ENCODE peak calls at places on chromosomes 5 and 9, in six cellular contexts. W is psoas muscle; D is A549; P is tibial artery; C is CD8-positive, alpha-beta T cell; Z is PC-3. I is an unnamed sample.

GRCh38 chr9:88733651-88734470 is 198.9 kb downstream of the NXNL2 start:
- DNase-seq in Z (no peak), C (no peak), P (peak; percentile 69), W (peak; percentile 74), D (no peak), I (peak; percentile 86)

GRCh38 chr9:33946779-33947535 is 101.7 kb downstream of the UBAP2 start:
- DNase-seq in P (no peak), C (no peak), D (peak; percentile 69), Z (peak; percentile 83), W (no peak), I (no peak)

GRCh38 chr9:137589441-137590122 is 730 bp downstream of the ZMYND19 start:
- DNase-seq in W (no peak), Z (no peak), D (no peak), P (no peak), C (no peak), I (no peak)

GRCh38 chr9:118929317-118929716 is 439.9 kb downstream of the BRINP1 start:
- DNase-seq in Z (no peak), D (no peak), C (no peak), P (no peak), W (no peak), I (no peak)

GRCh38 chr9:124593080-124594058 is 86.2 kb upstream of the NR5A1 start:
- DNase-seq in C (no peak), P (no peak), D (no peak), W (no peak), Z (no peak), I (no peak)

GRCh38 chr5:93579561-93580386 is 1.2 kb downstream of the NR2F1-AS1 start:
- DNase-seq in Z (peak; percentile 51), W (peak; percentile 39), P (no peak), D (peak; percentile 28), C (no peak), I (peak; percentile 85)

GRCh38 chr9:72442212-72442607 is 77.2 kb upstream of the ZFAND5 start:
- DNase-seq in P (no peak), W (no peak), D (peak; percentile 90), Z (peak; percentile 84), C (no peak), I (no peak)

GRCh38 chr5:107855171-107855570 is 184.4 kb upstream of the EFNA5 start:
- DNase-seq in D (peak; percentile 1), P (no peak), W (no peak), C (no peak), Z (no peak), I (no peak)

GRCh38 chr9:91417602-91418218 is 5.9 kb downstream of the NFIL3 start:
- DNase-seq in D (no peak), Z (no peak), P (no peak), C (no peak), W (no peak), I (no peak)

GRCh38 chr9:134930404-134930803 is 12.7 kb upstream of the FCN1 start:
- DNase-seq in Z (no peak), W (no peak), C (no peak), D (no peak), P (no peak), I (peak; percentile 58)

GRCh38 chr5:127909078-127909477 is 174.5 kb upstream of the SLC12A2 start:
- DNase-seq in D (peak; percentile 84), W (no peak), C (peak; percentile 1), P (no peak), Z (peak; percentile 78), I (no peak)

GRCh38 chr5:100444961-100445360 is 90.2 kb upstream of the FAM174A start:
- DNase-seq in Z (peak; percentile 35), W (no peak), P (no peak), C (no peak), D (no peak), I (no peak)

GRCh38 chr5:158754018-158754514 is 345.6 kb downstream of the EBF1 start:
- DNase-seq in P (no peak), W (no peak), Z (peak; percentile 78), D (peak; percentile 1), C (no peak), I (no peak)

GRCh38 chr9:37639874-37640273 is 10.9 kb upstream of the FRMPD1 start:
- DNase-seq in W (no peak), Z (no peak), C (no peak), P (no peak), D (no peak), I (no peak)

GRCh38 chr5:57779383-57780223 is 297.0 kb upstream of the ACTBL2 start:
- DNase-seq in Z (peak; percentile 83), D (peak; percentile 73), C (no peak), P (no peak), W (no peak), I (no peak)

DNA sequence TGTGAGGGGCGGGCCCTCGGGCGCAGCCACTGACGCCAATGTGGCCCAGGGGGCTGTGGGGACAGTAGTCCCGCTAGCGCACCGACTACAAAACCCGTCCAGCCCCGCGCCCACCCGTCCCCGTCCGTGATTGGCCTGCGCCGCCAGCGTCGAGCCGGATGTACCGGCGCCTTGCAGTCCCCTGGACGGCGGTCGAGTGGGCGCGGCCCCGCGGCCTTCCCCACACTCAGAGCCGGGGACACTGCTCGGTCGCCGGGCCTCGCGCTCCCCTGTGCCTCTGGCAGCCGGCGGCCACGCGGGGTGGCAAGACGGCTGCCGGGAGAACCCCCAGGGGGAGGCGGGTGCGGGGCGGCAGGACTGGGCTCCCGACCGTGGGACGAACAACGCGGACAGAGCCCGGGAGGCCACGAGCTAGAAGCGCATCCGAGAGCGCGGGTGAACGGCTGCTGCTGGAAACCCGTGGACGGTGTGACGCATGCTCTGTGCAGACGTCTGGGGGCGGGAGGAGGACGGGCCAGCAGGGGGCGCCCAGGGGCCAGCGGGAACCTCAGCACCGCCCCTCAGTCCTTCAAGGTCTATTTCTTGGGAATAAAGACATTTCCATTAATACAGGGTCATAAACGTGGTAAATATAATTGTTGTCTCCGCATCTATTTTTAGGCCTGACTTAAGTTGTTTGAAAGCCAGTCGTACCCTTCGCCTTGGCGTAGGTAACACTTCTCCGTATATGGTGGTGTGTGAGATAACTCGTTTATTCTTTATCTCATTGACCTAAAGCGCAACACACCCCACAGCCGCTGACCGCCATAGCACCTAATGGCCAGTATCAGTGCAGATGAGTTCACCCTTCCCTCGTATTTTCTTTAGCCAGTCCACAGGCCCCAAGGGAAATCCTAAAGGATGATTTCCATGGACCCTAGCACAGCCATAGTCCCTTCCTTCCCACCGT is 629 bp upstream of the BICD2 start:
- DNase-seq in P (peak; percentile 98), C (peak; percentile 97), Z (peak; percentile 94), W (peak; percentile 99), D (peak; percentile 97), I (peak; percentile 100)
- H3K4me1 ChIP-seq in P (peaks cover 44% of the 10 kb centered on the region), C (peaks cover 37% of the 10 kb centered on the region), Z (peaks cover 12% of the 10 kb centered on the region), W (peaks cover 42% of the 10 kb centered on the region), D (peaks cover 18% of the 10 kb centered on the region), I (peaks cover 34% of the 10 kb centered on the region)

GRCh38 chr9:32220750-32221149 is 163.7 kb upstream of the ACO1 start:
- DNase-seq in W (no peak), P (no peak), D (no peak), Z (no peak), C (no peak), I (no peak)
- TF ChIP-seq CTCF in W (no peak), P (no peak), D (no peak), Z (no peak), C (no peak), I (no peak)

GRCh38 chr5:86797677-86798076 is 179.9 kb downstream of the COX7C start:
- DNase-seq in P (no peak), Z (peak; percentile 36), C (no peak), D (no peak), W (no peak), I (no peak)

DNA sequence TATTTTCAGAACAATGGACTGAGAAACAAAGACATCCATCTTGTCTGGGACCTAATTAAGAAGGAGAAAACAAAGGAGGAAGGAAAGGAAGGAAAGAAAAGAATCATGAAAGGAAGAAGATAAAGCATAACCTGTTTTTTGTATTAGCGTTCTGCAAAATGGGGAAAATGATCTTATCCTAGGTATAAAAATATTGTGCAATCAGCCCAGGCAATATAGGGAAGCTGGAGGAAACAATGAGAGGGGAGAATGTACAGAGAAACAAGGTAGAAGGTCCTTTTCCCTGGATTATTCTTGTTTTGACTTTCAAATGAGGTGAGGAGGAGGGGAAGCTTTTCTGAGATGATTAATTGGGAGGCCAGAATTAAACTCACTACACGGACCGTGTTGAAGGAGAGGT is 177.9 kb downstream of the COX7C start:
- DNase-seq in C (no peak), W (no peak), P (no peak), D (no peak), Z (no peak), I (no peak)
- H3K27ac ChIP-seq in C (no peak overlapping the region), W (no peak overlapping the region), P (no peak overlapping the region), D (no peak overlapping the region), Z (no peak overlapping the region), I (no peak overlapping the region)

GRCh38 chr9:121373401-121373769 is 3.3 kb upstream of the STOM start:
- DNase-seq in D (peak; percentile 9), W (no peak), C (no peak), Z (no peak), P (no peak), I (no peak)
- H3K4me1 ChIP-seq in D (peaks cover 63% of the 10 kb centered on the region), W (peaks cover 32% of the 10 kb centered on the region), C (peaks cover 11% of the 10 kb centered on the region), Z (peaks cover 38% of the 10 kb centered on the region), P (peaks cover 30% of the 10 kb centered on the region), I (peaks cover 7% of the 10 kb centered on the region)

DNA sequence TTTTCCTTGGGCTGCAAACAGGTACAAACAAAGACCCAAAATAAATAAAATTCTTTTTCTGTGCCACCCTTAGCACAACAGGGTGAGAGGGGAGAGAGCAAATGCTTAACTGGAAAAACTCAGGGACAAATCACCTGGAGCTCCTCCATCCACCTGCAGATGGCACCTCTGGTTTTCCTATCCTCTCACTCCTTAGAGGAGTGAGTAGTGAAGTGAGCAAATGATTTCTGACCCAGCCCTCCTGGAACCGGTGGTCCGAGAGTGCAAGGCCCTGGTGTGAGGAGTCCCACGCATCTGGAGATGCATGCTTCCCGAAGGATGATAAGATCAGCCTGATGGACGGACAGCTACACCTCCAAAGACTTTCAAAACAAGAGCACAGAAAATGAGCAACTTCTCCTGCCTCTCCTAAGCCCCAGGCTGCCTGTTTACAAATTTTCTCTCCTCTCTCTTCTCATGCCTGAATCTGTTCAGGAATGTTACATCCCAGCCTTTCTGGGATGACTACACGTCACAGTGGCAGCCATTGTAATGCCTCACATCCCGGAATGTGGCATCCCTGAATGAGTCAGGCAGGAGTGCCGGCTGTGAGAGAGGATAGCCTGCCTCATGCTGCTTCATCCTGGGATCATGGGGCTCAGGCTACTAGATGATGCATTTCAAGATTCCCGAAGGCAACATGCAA is 86.4 kb downstream of the ADRB2 start:
- DNase-seq in W (no peak), D (peak; percentile 82), P (no peak), C (no peak), Z (peak; percentile 100), I (no peak)
- TF ChIP-seq CTCF in W (peak; percentile 39), D (peak; percentile 52), P (no peak), C (no peak), Z (peak; percentile 97), I (peak; percentile 43)

GRCh38 chr5:6730807-6731206 is 17.6 kb downstream of the TENT4A start:
- DNase-seq in Z (no peak), C (no peak), W (no peak), D (no peak), P (no peak), I (no peak)
- H3K27ac ChIP-seq in Z (no peak overlapping the region), C (no peak overlapping the region), W (no peak overlapping the region), D (no peak overlapping the region), P (no peak overlapping the region), I (no peak overlapping the region)

GRCh38 chr9:114395768-114396167 is 8.0 kb upstream of the AKNA start:
- DNase-seq in P (no peak), D (no peak), W (no peak), Z (no peak), C (no peak), I (no peak)
- H3K4me1 ChIP-seq in P (peaks cover 36% of the 10 kb centered on the region), D (peaks cover 15% of the 10 kb centered on the region), W (peaks cover 5% of the 10 kb centered on the region), Z (peaks cover 16% of the 10 kb centered on the region), C (peaks cover 65% of the 10 kb centered on the region), I (peaks cover 11% of the 10 kb centered on the region)